ENCODE peak calls at places on chromosomes 7 and 10, in six cellular contexts. M is left cardiac atrium; N is brain microvascular endothelial cell; S is T-helper 1 cell; Y is SK-N-SH; Z is stimulated activated CD8-positive, alpha-beta memory T cell treated with anti-CD3 and anti-CD28 coated beads, Interleukin-15, amount 100 ng/mL, for 1 hour. U is an unnamed sample.

GRCh38 chr10:60942604-60943269 is 1.2 kb downstream of the RHOBTB1 start:
- DNase-seq in N (peak), Z (no peak), M (peak), Y (peak), S (no peak), U (peak)

GRCh38 chr7:102431617-102432298 is 1.6 kb upstream of the ORAI2 start:
- DNase-seq in Z (peak), M (no peak), N (no peak), S (peak), Y (no peak), U (peak)

GRCh38 chr7:87170828-87171227 is 18.6 kb downstream of the DMTF1 start:
- DNase-seq in Z (no peak), N (no peak), M (no peak), S (no peak), Y (no peak), U (no peak)

GRCh38 chr10:63217120-63217605 is 84.0 kb downstream of the NRBF2 start:
- DNase-seq in S (no peak), Y (peak), M (no peak), Z (no peak), N (peak), U (peak)

GRCh38 chr7:41709621-41710020 is 6.7 kb upstream of the INHBA start:
- DNase-seq in M (no peak), S (no peak), Z (no peak), N (peak), Y (no peak), U (peak)

GRCh38 chr7:77679608-77680007 is 16.7 kb upstream of the RSBN1L start:
- DNase-seq in Z (no peak), S (no peak), M (no peak), Y (no peak), N (no peak), U (no peak)

GRCh38 chr7:157576415-157576814 is 239.6 kb downstream of the DNAJB6 start:
- DNase-seq in S (peak), Z (peak), Y (no peak), N (no peak), M (no peak), U (no peak)

GRCh38 chr7:46747222-46747621 is 826.1 kb upstream of the IGFBP3 start:
- DNase-seq in N (no peak), S (no peak), M (no peak), Y (no peak), Z (no peak), U (no peak)

GRCh38 chr7:27678617-27679260 is 16.1 kb upstream of the HIBADH start:
- DNase-seq in S (no peak), N (no peak), Z (no peak), M (no peak), Y (no peak), U (no peak)

GRCh38 chr7:68680235-68680872 is 917.9 kb upstream of the AUTS2 start:
- DNase-seq in N (no peak), S (no peak), Y (no peak), Z (no peak), M (no peak), U (no peak)

GRCh38 chr7:152664636-152665035 is 11.3 kb downstream of the XRCC2 start:
- DNase-seq in Z (no peak), S (no peak), N (no peak), M (no peak), Y (no peak), U (peak)

GRCh38 chr7:33958126-33958525 is 52.8 kb downstream of the BMPER start:
- DNase-seq in N (no peak), M (no peak), S (no peak), Z (no peak), Y (no peak), U (no peak)

GRCh38 chr10:116417821-116418220 is 9.8 kb upstream of the PNLIPRP3 start:
- DNase-seq in S (no peak), M (no peak), Y (no peak), N (no peak), Z (no peak), U (no peak)

GRCh38 chr7:106646256-106646655 is 14.7 kb downstream of the CCDC71L start:
- DNase-seq in Y (no peak), M (no peak), S (no peak), Z (no peak), N (no peak), U (no peak)

GRCh38 chr10:20271490-20271889 is 455.3 kb downstream of the PLXDC2 start:
- DNase-seq in N (no peak), S (no peak), Y (peak), Z (no peak), M (no peak), U (peak)

U was measured in trophoblast cell.